ENCODE peak calls at places on chromosomes 4 and X, in eight cellular contexts. V, C, T, B, U, R, O and Q are unnamed samples.

GRCh38 chrX:19683817-19684216 is 168.5 kb upstream of the MAP3K15 start:
- DNase-seq in C (no peak), T (no peak), V (peak), O (no peak), B (no peak), U (no peak), R (no peak), Q (no peak)

GRCh38 chrX:13432776-13433605 is 113.1 kb upstream of the ATXN3L start:
- DNase-seq in U (no peak), O (no peak), R (no peak), V (peak), T (no peak), B (no peak), C (peak), Q (no peak)

GRCh38 chrX:132983496-132983895 is 25.1 kb upstream of the HS6ST2 start:
- DNase-seq in R (no peak), C (no peak), T (no peak), V (no peak), B (no peak), O (no peak), U (no peak), Q (no peak)

GRCh38 chr4:22458112-22458511 is 57.8 kb downstream of the ADGRA3 start:
- DNase-seq in C (no peak), U (no peak), R (no peak), B (no peak), T (peak), O (no peak), V (no peak), Q (no peak)

GRCh38 chrX:77749695-77750094 is 36.3 kb downstream of the ATRX start:
- DNase-seq in U (no peak), T (peak), C (peak), B (no peak), V (peak), O (no peak), R (no peak), Q (no peak)

GRCh38 chr4:176443646-176444409 is 124.1 kb downstream of the SPCS3 start:
- DNase-seq in V (peak), O (no peak), B (no peak), R (no peak), C (no peak), T (no peak), U (no peak), Q (no peak)

GRCh38 chrX:29890004-29890403 is 325.4 kb upstream of the MAGEB2 start:
- DNase-seq in U (no peak), B (no peak), C (no peak), T (no peak), O (no peak), R (no peak), V (no peak), Q (no peak)

GRCh38 chr4:64857198-64857597 is 447.9 kb upstream of the TECRL start:
- DNase-seq in B (no peak), R (no peak), O (no peak), T (no peak), C (no peak), V (no peak), U (no peak), Q (no peak)

GRCh38 chrX:16700734-16701133 is 11.7 kb downstream of the CTPS2 start:
- DNase-seq in R (no peak), U (no peak), C (no peak), B (no peak), T (no peak), V (no peak), O (no peak), Q (no peak)

GRCh38 chr4:5019274-5019673 is at the start of gene CYTL1:
- DNase-seq in C (no peak), V (peak), T (peak), R (no peak), O (no peak), U (no peak), B (no peak), Q (peak)

GRCh38 chrX:103175944-103176753 is 38.8 kb upstream of the BEX4 start:
- DNase-seq in T (peak), R (no peak), C (peak), U (peak), V (peak), B (peak), O (peak), Q (peak)

GRCh38 chrX:140712413-140713173 is 3.0 kb downstream of the LINC00632 start:
- DNase-seq in O (no peak), R (peak), V (peak), T (peak), B (peak), C (peak), U (no peak), Q (peak)

GRCh38 chrX:30570505-30570904 is 7.1 kb downstream of the TASL start:
- DNase-seq in U (no peak), B (no peak), V (peak), C (peak), T (no peak), O (peak), R (no peak), Q (no peak)

GRCh38 chrX:20663287-20663686 is 396.6 kb upstream of the RPS6KA3 start:
- DNase-seq in B (no peak), C (no peak), R (no peak), V (no peak), O (no peak), U (no peak), T (no peak), Q (no peak)

GRCh38 chrX:24561121-24561520 is 86.0 kb downstream of the PCYT1B start:
- DNase-seq in T (no peak), O (no peak), C (peak), R (no peak), V (peak), U (no peak), B (no peak), Q (no peak)

GRCh38 chr4:161936625-161937133 is 227.1 kb downstream of the FSTL5 start:
- DNase-seq in R (no peak), V (peak), O (no peak), U (no peak), T (peak), B (no peak), C (no peak), Q (peak)

GRCh38 chrX:124555036-124555595 is 208.8 kb downstream of the SH2D1A start:
- DNase-seq in T (peak), O (no peak), C (peak), R (no peak), V (peak), B (no peak), U (no peak), Q (no peak)

GRCh38 chr4:82761249-82761648 is 37.3 kb downstream of the SCD5 start:
- DNase-seq in U (no peak), C (peak), R (no peak), T (no peak), O (no peak), V (no peak), B (no peak), Q (peak)

GRCh38 chrX:68915778-68916177 is 87.0 kb downstream of the EFNB1 start:
- DNase-seq in C (no peak), B (no peak), O (no peak), R (no peak), U (no peak), T (no peak), V (no peak), Q (no peak)

GRCh38 chr4:61162116-61162515 is 38.0 kb upstream of the ADGRL3 start:
- DNase-seq in O (no peak), U (no peak), B (no peak), R (no peak), V (no peak), T (no peak), C (no peak), Q (no peak)

GRCh38 chrX:97399400-97399799 is 515.7 kb downstream of the RPA4 start:
- DNase-seq in B (no peak), V (peak), O (no peak), T (no peak), C (peak), R (no peak), U (no peak), Q (no peak)

GRCh38 chr4:20552004-20552403 is 148.3 kb upstream of the PACRGL start:
- DNase-seq in B (no peak), C (no peak), T (peak), O (no peak), U (no peak), V (no peak), R (no peak), Q (no peak)

GRCh38 chr4:94595880-94596483 is 144.2 kb downstream of the PDLIM5 start:
- DNase-seq in C (peak), U (peak), O (peak), V (peak), T (no peak), R (no peak), B (no peak), Q (no peak)

GRCh38 chrX:153438522-153438921 is 7.3 kb downstream of the TREX2 start:
- DNase-seq in C (peak), O (no peak), T (no peak), R (no peak), B (no peak), V (peak), U (no peak), Q (no peak)

GRCh38 chrX:18887177-18887820 is 96.6 kb downstream of the PHKA2 start:
- DNase-seq in O (no peak), C (no peak), R (peak), T (no peak), B (peak), V (no peak), U (no peak), Q (peak)